ENCODE peak calls at places on chromosome 7, in ten cellular contexts. One of them, this sample, is unnamed.

GRCh38 chr7:91784469-91784868 is 96.0 kb downstream of the MTERF1 start:
- DNase-seq in Peyer's patch: no peak
- DNase-seq in spleen: no peak
- DNase-seq in OCI-LY7: peak
- DNase-seq in AG04450: peak
- DNase-seq in heart right ventricle: no peak
- DNase-seq in psoas muscle: no peak
- DNase-seq in suprapubic skin: no peak
- DNase-seq in gastrocnemius medialis: no peak
- DNase-seq in adrenal gland: no peak
- DNase-seq in this sample: peak

GRCh38 chr7:101198476-101198875 is 2.4 kb downstream of the MOGAT3 start:
- DNase-seq in Peyer's patch: no peak
- DNase-seq in spleen: no peak
- DNase-seq in OCI-LY7: no peak
- DNase-seq in AG04450: no peak
- DNase-seq in heart right ventricle: no peak
- DNase-seq in psoas muscle: no peak
- DNase-seq in suprapubic skin: no peak
- DNase-seq in gastrocnemius medialis: no peak
- DNase-seq in adrenal gland: no peak
- DNase-seq in this sample: no peak

GRCh38 chr7:44517175-44517574 is 24.0 kb downstream of the NPC1L1 start:
- DNase-seq in Peyer's patch: no peak
- DNase-seq in spleen: no peak
- DNase-seq in OCI-LY7: no peak
- DNase-seq in AG04450: no peak
- DNase-seq in heart right ventricle: no peak
- DNase-seq in psoas muscle: no peak
- DNase-seq in suprapubic skin: no peak
- DNase-seq in gastrocnemius medialis: no peak
- DNase-seq in adrenal gland: no peak
- DNase-seq in this sample: no peak

GRCh38 chr7:30142710-30143109 is 7.9 kb downstream of the MTURN start:
- DNase-seq in Peyer's patch: no peak
- DNase-seq in spleen: no peak
- DNase-seq in OCI-LY7: no peak
- DNase-seq in AG04450: no peak
- DNase-seq in heart right ventricle: no peak
- DNase-seq in psoas muscle: no peak
- DNase-seq in suprapubic skin: no peak
- DNase-seq in gastrocnemius medialis: peak
- DNase-seq in adrenal gland: no peak
- DNase-seq in this sample: peak

GRCh38 chr7:27895553-27895952 is 155.6 kb downstream of the TAX1BP1 start:
- DNase-seq in Peyer's patch: no peak
- DNase-seq in spleen: no peak
- DNase-seq in OCI-LY7: no peak
- DNase-seq in AG04450: no peak
- DNase-seq in heart right ventricle: no peak
- DNase-seq in psoas muscle: no peak
- DNase-seq in suprapubic skin: no peak
- DNase-seq in gastrocnemius medialis: no peak
- DNase-seq in adrenal gland: no peak
- DNase-seq in this sample: no peak

GRCh38 chr7:38070718-38071117 is 107.3 kb upstream of the STARD3NL start:
- DNase-seq in Peyer's patch: no peak
- DNase-seq in spleen: no peak
- DNase-seq in OCI-LY7: no peak
- DNase-seq in AG04450: no peak
- DNase-seq in heart right ventricle: no peak
- DNase-seq in psoas muscle: no peak
- DNase-seq in suprapubic skin: no peak
- DNase-seq in gastrocnemius medialis: no peak
- DNase-seq in adrenal gland: peak
- DNase-seq in this sample: no peak

GRCh38 chr7:507623-508305 is 11.9 kb downstream of the PDGFA start:
- DNase-seq in Peyer's patch: no peak
- DNase-seq in spleen: peak
- DNase-seq in OCI-LY7: no peak
- DNase-seq in AG04450: no peak
- DNase-seq in heart right ventricle: peak
- DNase-seq in psoas muscle: peak
- DNase-seq in suprapubic skin: no peak
- DNase-seq in gastrocnemius medialis: no peak
- DNase-seq in adrenal gland: no peak
- DNase-seq in this sample: no peak

GRCh38 chr7:128020161-128020560 is 11.1 kb downstream of the LRRC4 start:
- DNase-seq in Peyer's patch: no peak
- DNase-seq in spleen: no peak
- DNase-seq in OCI-LY7: peak
- DNase-seq in AG04450: no peak
- DNase-seq in heart right ventricle: no peak
- DNase-seq in psoas muscle: no peak
- DNase-seq in suprapubic skin: no peak
- DNase-seq in gastrocnemius medialis: no peak
- DNase-seq in adrenal gland: no peak
- DNase-seq in this sample: no peak

GRCh38 chr7:103068429-103069403 is 5.9 kb downstream of the FBXL13 start:
- DNase-seq in Peyer's patch: no peak
- DNase-seq in spleen: no peak
- DNase-seq in OCI-LY7: no peak
- DNase-seq in AG04450: no peak
- DNase-seq in heart right ventricle: no peak
- DNase-seq in psoas muscle: no peak
- DNase-seq in suprapubic skin: no peak
- DNase-seq in gastrocnemius medialis: no peak
- DNase-seq in adrenal gland: no peak
- DNase-seq in this sample: no peak

GRCh38 chr7:11261470-11261869 is 287.8 kb downstream of the PHF14 start:
- DNase-seq in Peyer's patch: no peak
- DNase-seq in spleen: no peak
- DNase-seq in OCI-LY7: no peak
- DNase-seq in AG04450: no peak
- DNase-seq in heart right ventricle: no peak
- DNase-seq in psoas muscle: no peak
- DNase-seq in suprapubic skin: no peak
- DNase-seq in gastrocnemius medialis: no peak
- DNase-seq in adrenal gland: peak
- DNase-seq in this sample: no peak

GRCh38 chr7:41984888-41985287 is 252.1 kb downstream of the GLI3 start:
- DNase-seq in Peyer's patch: no peak
- DNase-seq in spleen: no peak
- DNase-seq in OCI-LY7: no peak
- DNase-seq in AG04450: no peak
- DNase-seq in heart right ventricle: no peak
- DNase-seq in psoas muscle: no peak
- DNase-seq in suprapubic skin: no peak
- DNase-seq in gastrocnemius medialis: no peak
- DNase-seq in adrenal gland: no peak
- DNase-seq in this sample: peak

GRCh38 chr7:38539477-38540081 is 91.6 kb downstream of the AMPH start:
- DNase-seq in Peyer's patch: no peak
- DNase-seq in spleen: no peak
- DNase-seq in OCI-LY7: no peak
- DNase-seq in AG04450: no peak
- DNase-seq in heart right ventricle: no peak
- DNase-seq in psoas muscle: no peak
- DNase-seq in suprapubic skin: no peak
- DNase-seq in gastrocnemius medialis: no peak
- DNase-seq in adrenal gland: no peak
- DNase-seq in this sample: no peak

DNA sequence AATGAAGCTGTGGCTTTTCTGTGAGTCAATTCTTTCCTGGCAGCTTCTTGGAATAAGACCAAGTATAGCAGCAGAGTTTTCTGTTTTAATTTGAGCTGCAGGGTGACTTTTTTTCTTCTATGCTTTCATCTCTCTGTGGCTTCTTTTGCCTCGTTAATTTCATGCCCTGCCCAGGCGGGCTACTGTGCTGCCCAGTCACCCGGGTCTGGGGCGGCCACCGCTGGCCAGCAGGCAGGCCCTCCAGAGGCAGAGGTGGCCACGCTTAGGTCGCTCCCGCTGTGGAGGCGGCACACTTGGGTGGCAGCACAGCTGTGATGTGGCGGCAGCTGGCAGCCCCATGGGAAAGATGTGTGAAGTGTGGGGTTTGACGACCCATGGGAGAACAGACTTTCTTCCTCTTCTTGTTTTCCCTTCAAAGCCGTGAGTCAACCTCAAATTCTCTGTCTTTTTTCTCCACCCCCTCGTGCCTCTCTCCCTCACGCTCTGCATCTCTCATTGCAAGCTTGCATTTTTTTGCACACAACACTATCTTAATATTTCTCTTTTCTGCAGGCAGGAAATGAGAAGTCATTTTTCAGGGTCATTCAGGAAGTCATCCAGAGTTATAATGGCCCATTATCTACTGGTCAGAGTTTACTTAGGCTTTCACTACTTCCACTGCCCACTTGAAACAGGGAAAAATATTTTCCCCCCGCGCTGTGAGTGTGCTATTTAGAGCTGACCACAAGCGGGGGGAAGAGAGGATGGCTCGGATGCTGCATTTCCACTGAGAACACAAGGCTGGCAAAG is 67.8 kb downstream of the EGFR start:
- DNase-seq in Peyer's patch: no peak
- DNase-seq in spleen: no peak
- DNase-seq in OCI-LY7: peak
- DNase-seq in AG04450: peak
- DNase-seq in heart right ventricle: no peak
- DNase-seq in psoas muscle: no peak
- DNase-seq in suprapubic skin: no peak
- DNase-seq in gastrocnemius medialis: no peak
- DNase-seq in adrenal gland: peak
- DNase-seq in this sample: no peak
- H3K27ac ChIP-seq in Peyer's patch: peak
- H3K27ac ChIP-seq in spleen: no peak
- H3K27ac ChIP-seq in OCI-LY7: no peak
- H3K27ac ChIP-seq in AG04450: peak
- H3K27ac ChIP-seq in heart right ventricle: peak
- H3K27ac ChIP-seq in psoas muscle: peak
- H3K27ac ChIP-seq in suprapubic skin: peak
- H3K27ac ChIP-seq in gastrocnemius medialis: peak
- H3K27ac ChIP-seq in adrenal gland: peak
- H3K27ac ChIP-seq in this sample: peak

DNA sequence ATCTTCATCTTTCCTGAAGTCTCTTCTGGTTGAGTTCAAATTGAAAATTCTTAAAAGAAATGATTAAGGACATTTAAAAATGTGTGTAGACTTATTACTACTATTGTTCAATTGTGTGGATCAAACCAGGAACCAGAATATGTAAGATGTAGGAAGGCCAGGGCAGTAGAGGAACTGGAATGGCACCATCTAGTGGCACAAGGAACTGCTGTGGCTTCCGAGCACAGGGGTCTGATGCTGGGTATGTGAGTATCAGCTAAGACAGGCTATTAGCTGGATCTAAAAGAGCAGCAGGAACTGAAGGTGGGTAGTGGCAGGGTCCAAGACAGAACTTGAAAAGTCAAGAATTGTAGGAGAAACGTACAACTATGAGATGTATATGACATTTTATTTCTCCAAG is 247.3 kb downstream of the SEMA3A start:
- DNase-seq in Peyer's patch: no peak
- DNase-seq in spleen: no peak
- DNase-seq in OCI-LY7: peak
- DNase-seq in AG04450: no peak
- DNase-seq in heart right ventricle: no peak
- DNase-seq in psoas muscle: no peak
- DNase-seq in suprapubic skin: no peak
- DNase-seq in gastrocnemius medialis: no peak
- DNase-seq in adrenal gland: peak
- DNase-seq in this sample: no peak
- TF ChIP-seq CTCF in Peyer's patch: peak
- TF ChIP-seq CTCF in spleen: no peak
- TF ChIP-seq CTCF in OCI-LY7: peak
- TF ChIP-seq CTCF in AG04450: peak
- TF ChIP-seq CTCF in heart right ventricle: no peak
- TF ChIP-seq CTCF in psoas muscle: no peak
- TF ChIP-seq CTCF in suprapubic skin: no peak
- TF ChIP-seq CTCF in gastrocnemius medialis: no peak
- TF ChIP-seq CTCF in adrenal gland: peak
- TF ChIP-seq CTCF in this sample: peak

DNA sequence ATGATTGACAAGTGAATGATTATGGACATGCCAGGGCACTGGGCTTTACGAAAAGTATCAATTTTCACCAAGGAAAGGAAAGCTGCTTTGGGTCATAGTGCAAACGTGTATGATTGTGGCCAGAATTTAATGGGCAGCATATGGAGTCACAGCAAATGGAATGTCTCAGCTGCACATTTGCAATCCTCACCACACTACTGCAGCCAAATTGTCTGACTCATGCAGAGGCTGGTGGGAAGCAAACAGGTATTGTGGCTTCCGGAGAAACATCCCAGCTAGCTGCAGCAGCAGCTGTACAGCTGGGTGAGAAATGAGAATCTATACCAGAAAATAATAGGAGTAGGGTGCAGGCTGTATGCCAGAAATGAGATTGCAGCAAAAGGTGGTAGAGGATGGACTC is 374.7 kb upstream of the VWC2 start:
- DNase-seq in Peyer's patch: no peak
- DNase-seq in spleen: no peak
- DNase-seq in OCI-LY7: no peak
- DNase-seq in AG04450: no peak
- DNase-seq in heart right ventricle: no peak
- DNase-seq in psoas muscle: no peak
- DNase-seq in suprapubic skin: no peak
- DNase-seq in gastrocnemius medialis: no peak
- DNase-seq in adrenal gland: no peak
- DNase-seq in this sample: peak
- H3K27ac ChIP-seq in Peyer's patch: no peak
- H3K27ac ChIP-seq in spleen: no peak
- H3K27ac ChIP-seq in OCI-LY7: no peak
- H3K27ac ChIP-seq in AG04450: no peak
- H3K27ac ChIP-seq in heart right ventricle: no peak
- H3K27ac ChIP-seq in psoas muscle: no peak
- H3K27ac ChIP-seq in suprapubic skin: no peak
- H3K27ac ChIP-seq in gastrocnemius medialis: no peak
- H3K27ac ChIP-seq in adrenal gland: no peak
- H3K27ac ChIP-seq in this sample: peak

DNA sequence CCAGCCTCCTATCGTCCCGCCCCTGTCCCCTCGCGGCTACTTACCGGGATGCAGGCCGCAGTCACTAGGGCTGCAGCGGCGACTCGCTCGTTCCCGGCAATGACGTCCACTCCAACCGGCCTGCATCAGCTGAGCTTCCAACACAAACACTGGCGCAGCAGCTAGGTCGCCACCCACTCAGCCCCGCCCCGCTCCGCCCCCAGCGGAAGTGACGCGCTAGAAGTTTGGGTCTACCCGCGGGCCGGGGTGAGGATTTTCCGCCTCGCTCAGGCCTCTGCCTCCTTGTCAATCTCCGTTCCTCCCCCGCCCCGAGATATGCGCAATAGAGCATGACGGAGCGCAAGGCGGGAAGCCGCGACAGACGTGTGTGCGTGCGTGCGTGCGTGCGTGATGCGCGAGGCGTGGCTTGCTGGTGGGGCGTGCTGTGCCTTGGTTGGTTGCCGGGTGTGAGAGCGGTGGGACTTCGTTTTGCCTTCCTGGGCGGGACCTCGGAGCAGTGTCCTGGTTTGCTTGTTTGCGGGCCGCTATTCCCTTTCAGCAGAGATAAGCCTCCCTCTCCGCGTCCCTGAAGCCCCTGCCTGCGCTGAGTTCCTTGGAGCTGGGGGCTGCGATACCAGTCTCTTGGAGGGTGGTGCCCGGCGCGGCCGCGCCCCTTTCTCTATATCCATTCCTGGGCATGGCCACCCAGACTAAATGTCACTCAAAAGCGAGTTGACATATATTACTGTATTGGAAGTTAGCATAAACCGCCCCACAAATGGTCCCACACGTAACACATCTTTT is at the start of gene PNPLA8:
- DNase-seq in Peyer's patch: peak
- DNase-seq in spleen: peak
- DNase-seq in OCI-LY7: peak
- DNase-seq in AG04450: peak
- DNase-seq in heart right ventricle: peak
- DNase-seq in psoas muscle: peak
- DNase-seq in suprapubic skin: peak
- DNase-seq in gastrocnemius medialis: peak
- DNase-seq in adrenal gland: peak
- DNase-seq in this sample: peak
- TF ChIP-seq CTCF in Peyer's patch: no peak
- TF ChIP-seq CTCF in spleen: no peak
- TF ChIP-seq CTCF in OCI-LY7: no peak
- TF ChIP-seq CTCF in AG04450: no peak
- TF ChIP-seq CTCF in heart right ventricle: no peak
- TF ChIP-seq CTCF in psoas muscle: peak
- TF ChIP-seq CTCF in suprapubic skin: no peak
- TF ChIP-seq CTCF in gastrocnemius medialis: peak
- TF ChIP-seq CTCF in adrenal gland: no peak
- TF ChIP-seq CTCF in this sample: no peak

This sample was measured in RWPE1.